ENCODE peak calls at places on chromosome 13, in ten cellular contexts. One of them, this sample, is unnamed.

GRCh38 chr13:85724554-85725432 is 74.4 kb downstream of the SLITRK6 start:
- DNase-seq in left colon: no peak
- DNase-seq in uterus: no peak
- DNase-seq in activated CD4-positive, alpha-beta memory T cell treated with anti-CD3 and anti-CD28 coated beads, Interleukin-2, amount 10 ng/mL, durations not matched to agents 7 days and 5 days: no peak
- DNase-seq in prostate gland: no peak
- DNase-seq in mucosa of gallbladder: no peak
- DNase-seq in stimulated activated CD8-positive, alpha-beta memory T cell treated with anti-CD3 and anti-CD28 coated beads, Interleukin-4, amount 100 ng/mL, for 1 hour: no peak
- DNase-seq in fibroblast of the conjunctiva: no peak
- DNase-seq in stimulated activated naive CD4-positive, alpha-beta T cell treated with Interleukin-2 at 50 U/mL for 16 hours: no peak
- DNase-seq in foreskin melanocyte: no peak
- DNase-seq in this sample: no peak

GRCh38 chr13:46797468-46798237 is 692 bp upstream of the ESD start:
- DNase-seq in stimulated activated naive CD4-positive, alpha-beta T cell treated with Interleukin-2 at 50 U/mL for 16 hours: no peak
- DNase-seq in left colon: no peak
- DNase-seq in prostate gland: no peak
- DNase-seq in uterus: no peak
- DNase-seq in mucosa of gallbladder: no peak
- DNase-seq in foreskin melanocyte: no peak
- DNase-seq in stimulated activated CD8-positive, alpha-beta memory T cell treated with anti-CD3 and anti-CD28 coated beads, Interleukin-4, amount 100 ng/mL, for 1 hour: no peak
- DNase-seq in fibroblast of the conjunctiva: peak
- DNase-seq in activated CD4-positive, alpha-beta memory T cell treated with anti-CD3 and anti-CD28 coated beads, Interleukin-2, amount 10 ng/mL, durations not matched to agents 7 days and 5 days: no peak
- DNase-seq in this sample: no peak

GRCh38 chr13:70203661-70204229 is 95.5 kb upstream of the KLHL1 start:
- DNase-seq in mucosa of gallbladder: no peak
- DNase-seq in activated CD4-positive, alpha-beta memory T cell treated with anti-CD3 and anti-CD28 coated beads, Interleukin-2, amount 10 ng/mL, durations not matched to agents 7 days and 5 days: no peak
- DNase-seq in foreskin melanocyte: no peak
- DNase-seq in left colon: no peak
- DNase-seq in fibroblast of the conjunctiva: no peak
- DNase-seq in prostate gland: no peak
- DNase-seq in stimulated activated naive CD4-positive, alpha-beta T cell treated with Interleukin-2 at 50 U/mL for 16 hours: no peak
- DNase-seq in uterus: no peak
- DNase-seq in stimulated activated CD8-positive, alpha-beta memory T cell treated with anti-CD3 and anti-CD28 coated beads, Interleukin-4, amount 100 ng/mL, for 1 hour: no peak
- DNase-seq in this sample: no peak

GRCh38 chr13:110062077-110062776 is 244.7 kb downstream of the COL4A1 start:
- DNase-seq in mucosa of gallbladder: peak
- DNase-seq in fibroblast of the conjunctiva: no peak
- DNase-seq in prostate gland: no peak
- DNase-seq in foreskin melanocyte: no peak
- DNase-seq in stimulated activated naive CD4-positive, alpha-beta T cell treated with Interleukin-2 at 50 U/mL for 16 hours: no peak
- DNase-seq in uterus: no peak
- DNase-seq in activated CD4-positive, alpha-beta memory T cell treated with anti-CD3 and anti-CD28 coated beads, Interleukin-2, amount 10 ng/mL, durations not matched to agents 7 days and 5 days: no peak
- DNase-seq in stimulated activated CD8-positive, alpha-beta memory T cell treated with anti-CD3 and anti-CD28 coated beads, Interleukin-4, amount 100 ng/mL, for 1 hour: no peak
- DNase-seq in left colon: no peak
- DNase-seq in this sample: no peak

GRCh38 chr13:98847780-98848179 is 95.3 kb upstream of the SLC15A1 start:
- DNase-seq in prostate gland: no peak
- DNase-seq in foreskin melanocyte: no peak
- DNase-seq in left colon: no peak
- DNase-seq in stimulated activated CD8-positive, alpha-beta memory T cell treated with anti-CD3 and anti-CD28 coated beads, Interleukin-4, amount 100 ng/mL, for 1 hour: no peak
- DNase-seq in stimulated activated naive CD4-positive, alpha-beta T cell treated with Interleukin-2 at 50 U/mL for 16 hours: no peak
- DNase-seq in activated CD4-positive, alpha-beta memory T cell treated with anti-CD3 and anti-CD28 coated beads, Interleukin-2, amount 10 ng/mL, durations not matched to agents 7 days and 5 days: no peak
- DNase-seq in mucosa of gallbladder: no peak
- DNase-seq in uterus: no peak
- DNase-seq in fibroblast of the conjunctiva: no peak
- DNase-seq in this sample: no peak

GRCh38 chr13:73082471-73082870 is 23.7 kb downstream of the KLF5 start:
- DNase-seq in uterus: no peak
- DNase-seq in mucosa of gallbladder: no peak
- DNase-seq in stimulated activated CD8-positive, alpha-beta memory T cell treated with anti-CD3 and anti-CD28 coated beads, Interleukin-4, amount 100 ng/mL, for 1 hour: no peak
- DNase-seq in activated CD4-positive, alpha-beta memory T cell treated with anti-CD3 and anti-CD28 coated beads, Interleukin-2, amount 10 ng/mL, durations not matched to agents 7 days and 5 days: no peak
- DNase-seq in prostate gland: no peak
- DNase-seq in left colon: no peak
- DNase-seq in foreskin melanocyte: no peak
- DNase-seq in fibroblast of the conjunctiva: no peak
- DNase-seq in stimulated activated naive CD4-positive, alpha-beta T cell treated with Interleukin-2 at 50 U/mL for 16 hours: no peak
- DNase-seq in this sample: no peak

GRCh38 chr13:91052873-91053272 is 294.6 kb upstream of the MIR17HG start:
- DNase-seq in foreskin melanocyte: no peak
- DNase-seq in uterus: no peak
- DNase-seq in fibroblast of the conjunctiva: no peak
- DNase-seq in stimulated activated CD8-positive, alpha-beta memory T cell treated with anti-CD3 and anti-CD28 coated beads, Interleukin-4, amount 100 ng/mL, for 1 hour: no peak
- DNase-seq in left colon: no peak
- DNase-seq in activated CD4-positive, alpha-beta memory T cell treated with anti-CD3 and anti-CD28 coated beads, Interleukin-2, amount 10 ng/mL, durations not matched to agents 7 days and 5 days: no peak
- DNase-seq in prostate gland: no peak
- DNase-seq in stimulated activated naive CD4-positive, alpha-beta T cell treated with Interleukin-2 at 50 U/mL for 16 hours: no peak
- DNase-seq in mucosa of gallbladder: no peak
- DNase-seq in this sample: no peak

GRCh38 chr13:26710166-26710565 is 50.4 kb downstream of the GPR12 start:
- DNase-seq in activated CD4-positive, alpha-beta memory T cell treated with anti-CD3 and anti-CD28 coated beads, Interleukin-2, amount 10 ng/mL, durations not matched to agents 7 days and 5 days: no peak
- DNase-seq in foreskin melanocyte: no peak
- DNase-seq in stimulated activated naive CD4-positive, alpha-beta T cell treated with Interleukin-2 at 50 U/mL for 16 hours: no peak
- DNase-seq in stimulated activated CD8-positive, alpha-beta memory T cell treated with anti-CD3 and anti-CD28 coated beads, Interleukin-4, amount 100 ng/mL, for 1 hour: no peak
- DNase-seq in uterus: no peak
- DNase-seq in left colon: no peak
- DNase-seq in prostate gland: no peak
- DNase-seq in fibroblast of the conjunctiva: no peak
- DNase-seq in mucosa of gallbladder: no peak
- DNase-seq in this sample: no peak

GRCh38 chr13:108769213-108770070 is 140.0 kb downstream of the MYO16 start:
- DNase-seq in stimulated activated CD8-positive, alpha-beta memory T cell treated with anti-CD3 and anti-CD28 coated beads, Interleukin-4, amount 100 ng/mL, for 1 hour: no peak
- DNase-seq in uterus: no peak
- DNase-seq in left colon: no peak
- DNase-seq in stimulated activated naive CD4-positive, alpha-beta T cell treated with Interleukin-2 at 50 U/mL for 16 hours: no peak
- DNase-seq in foreskin melanocyte: no peak
- DNase-seq in prostate gland: no peak
- DNase-seq in fibroblast of the conjunctiva: no peak
- DNase-seq in activated CD4-positive, alpha-beta memory T cell treated with anti-CD3 and anti-CD28 coated beads, Interleukin-2, amount 10 ng/mL, durations not matched to agents 7 days and 5 days: no peak
- DNase-seq in mucosa of gallbladder: peak
- DNase-seq in this sample: no peak

GRCh38 chr13:64551755-64552154 is 2678.4 kb downstream of the PCDH9 start:
- DNase-seq in prostate gland: no peak
- DNase-seq in stimulated activated naive CD4-positive, alpha-beta T cell treated with Interleukin-2 at 50 U/mL for 16 hours: no peak
- DNase-seq in foreskin melanocyte: no peak
- DNase-seq in stimulated activated CD8-positive, alpha-beta memory T cell treated with anti-CD3 and anti-CD28 coated beads, Interleukin-4, amount 100 ng/mL, for 1 hour: no peak
- DNase-seq in uterus: no peak
- DNase-seq in fibroblast of the conjunctiva: peak
- DNase-seq in mucosa of gallbladder: no peak
- DNase-seq in activated CD4-positive, alpha-beta memory T cell treated with anti-CD3 and anti-CD28 coated beads, Interleukin-2, amount 10 ng/mL, durations not matched to agents 7 days and 5 days: no peak
- DNase-seq in left colon: no peak
- DNase-seq in this sample: no peak

GRCh38 chr13:48491423-48492122 is 41.3 kb downstream of the RCBTB2 start:
- DNase-seq in stimulated activated CD8-positive, alpha-beta memory T cell treated with anti-CD3 and anti-CD28 coated beads, Interleukin-4, amount 100 ng/mL, for 1 hour: no peak
- DNase-seq in foreskin melanocyte: no peak
- DNase-seq in left colon: no peak
- DNase-seq in mucosa of gallbladder: no peak
- DNase-seq in stimulated activated naive CD4-positive, alpha-beta T cell treated with Interleukin-2 at 50 U/mL for 16 hours: no peak
- DNase-seq in prostate gland: no peak
- DNase-seq in fibroblast of the conjunctiva: no peak
- DNase-seq in uterus: no peak
- DNase-seq in activated CD4-positive, alpha-beta memory T cell treated with anti-CD3 and anti-CD28 coated beads, Interleukin-2, amount 10 ng/mL, durations not matched to agents 7 days and 5 days: no peak
- DNase-seq in this sample: no peak

GRCh38 chr13:113618455-113618854 is 33.9 kb downstream of the TFDP1 start:
- DNase-seq in stimulated activated CD8-positive, alpha-beta memory T cell treated with anti-CD3 and anti-CD28 coated beads, Interleukin-4, amount 100 ng/mL, for 1 hour: no peak
- DNase-seq in prostate gland: no peak
- DNase-seq in left colon: no peak
- DNase-seq in foreskin melanocyte: no peak
- DNase-seq in fibroblast of the conjunctiva: no peak
- DNase-seq in activated CD4-positive, alpha-beta memory T cell treated with anti-CD3 and anti-CD28 coated beads, Interleukin-2, amount 10 ng/mL, durations not matched to agents 7 days and 5 days: no peak
- DNase-seq in mucosa of gallbladder: no peak
- DNase-seq in uterus: no peak
- DNase-seq in stimulated activated naive CD4-positive, alpha-beta T cell treated with Interleukin-2 at 50 U/mL for 16 hours: no peak
- DNase-seq in this sample: no peak

GRCh38 chr13:98581971-98582702 is 5.2 kb upstream of the STK24 start:
- DNase-seq in foreskin melanocyte: peak
- DNase-seq in prostate gland: no peak
- DNase-seq in mucosa of gallbladder: no peak
- DNase-seq in stimulated activated naive CD4-positive, alpha-beta T cell treated with Interleukin-2 at 50 U/mL for 16 hours: no peak
- DNase-seq in left colon: no peak
- DNase-seq in fibroblast of the conjunctiva: no peak
- DNase-seq in stimulated activated CD8-positive, alpha-beta memory T cell treated with anti-CD3 and anti-CD28 coated beads, Interleukin-4, amount 100 ng/mL, for 1 hour: no peak
- DNase-seq in activated CD4-positive, alpha-beta memory T cell treated with anti-CD3 and anti-CD28 coated beads, Interleukin-2, amount 10 ng/mL, durations not matched to agents 7 days and 5 days: no peak
- DNase-seq in uterus: no peak
- DNase-seq in this sample: peak

GRCh38 chr13:102231486-102231885 is 170.4 kb downstream of the FGF14 start:
- DNase-seq in prostate gland: no peak
- DNase-seq in foreskin melanocyte: no peak
- DNase-seq in uterus: no peak
- DNase-seq in left colon: no peak
- DNase-seq in mucosa of gallbladder: no peak
- DNase-seq in stimulated activated naive CD4-positive, alpha-beta T cell treated with Interleukin-2 at 50 U/mL for 16 hours: no peak
- DNase-seq in activated CD4-positive, alpha-beta memory T cell treated with anti-CD3 and anti-CD28 coated beads, Interleukin-2, amount 10 ng/mL, durations not matched to agents 7 days and 5 days: no peak
- DNase-seq in stimulated activated CD8-positive, alpha-beta memory T cell treated with anti-CD3 and anti-CD28 coated beads, Interleukin-4, amount 100 ng/mL, for 1 hour: no peak
- DNase-seq in fibroblast of the conjunctiva: no peak
- DNase-seq in this sample: no peak

GRCh38 chr13:59263531-59263930 is 900.2 kb downstream of the DIAPH3 start:
- DNase-seq in prostate gland: no peak
- DNase-seq in foreskin melanocyte: no peak
- DNase-seq in fibroblast of the conjunctiva: no peak
- DNase-seq in uterus: no peak
- DNase-seq in stimulated activated naive CD4-positive, alpha-beta T cell treated with Interleukin-2 at 50 U/mL for 16 hours: no peak
- DNase-seq in mucosa of gallbladder: no peak
- DNase-seq in stimulated activated CD8-positive, alpha-beta memory T cell treated with anti-CD3 and anti-CD28 coated beads, Interleukin-4, amount 100 ng/mL, for 1 hour: no peak
- DNase-seq in activated CD4-positive, alpha-beta memory T cell treated with anti-CD3 and anti-CD28 coated beads, Interleukin-2, amount 10 ng/mL, durations not matched to agents 7 days and 5 days: no peak
- DNase-seq in left colon: no peak
- DNase-seq in this sample: no peak

GRCh38 chr13:110953416-110953815 is 38.5 kb upstream of the ANKRD10 start:
- DNase-seq in activated CD4-positive, alpha-beta memory T cell treated with anti-CD3 and anti-CD28 coated beads, Interleukin-2, amount 10 ng/mL, durations not matched to agents 7 days and 5 days: no peak
- DNase-seq in mucosa of gallbladder: no peak
- DNase-seq in prostate gland: no peak
- DNase-seq in foreskin melanocyte: no peak
- DNase-seq in fibroblast of the conjunctiva: no peak
- DNase-seq in stimulated activated CD8-positive, alpha-beta memory T cell treated with anti-CD3 and anti-CD28 coated beads, Interleukin-4, amount 100 ng/mL, for 1 hour: no peak
- DNase-seq in uterus: no peak
- DNase-seq in stimulated activated naive CD4-positive, alpha-beta T cell treated with Interleukin-2 at 50 U/mL for 16 hours: no peak
- DNase-seq in left colon: no peak
- DNase-seq in this sample: no peak

GRCh38 chr13:75489502-75490263 is 7.7 kb upstream of the TBC1D4 start:
- DNase-seq in prostate gland: no peak
- DNase-seq in uterus: no peak
- DNase-seq in foreskin melanocyte: peak
- DNase-seq in mucosa of gallbladder: peak
- DNase-seq in stimulated activated naive CD4-positive, alpha-beta T cell treated with Interleukin-2 at 50 U/mL for 16 hours: no peak
- DNase-seq in stimulated activated CD8-positive, alpha-beta memory T cell treated with anti-CD3 and anti-CD28 coated beads, Interleukin-4, amount 100 ng/mL, for 1 hour: no peak
- DNase-seq in left colon: peak
- DNase-seq in activated CD4-positive, alpha-beta memory T cell treated with anti-CD3 and anti-CD28 coated beads, Interleukin-2, amount 10 ng/mL, durations not matched to agents 7 days and 5 days: no peak
- DNase-seq in fibroblast of the conjunctiva: peak
- DNase-seq in this sample: no peak

GRCh38 chr13:58151452-58151851 is 519.9 kb downstream of the PCDH17 start:
- DNase-seq in stimulated activated CD8-positive, alpha-beta memory T cell treated with anti-CD3 and anti-CD28 coated beads, Interleukin-4, amount 100 ng/mL, for 1 hour: no peak
- DNase-seq in left colon: no peak
- DNase-seq in stimulated activated naive CD4-positive, alpha-beta T cell treated with Interleukin-2 at 50 U/mL for 16 hours: no peak
- DNase-seq in activated CD4-positive, alpha-beta memory T cell treated with anti-CD3 and anti-CD28 coated beads, Interleukin-2, amount 10 ng/mL, durations not matched to agents 7 days and 5 days: no peak
- DNase-seq in uterus: no peak
- DNase-seq in mucosa of gallbladder: no peak
- DNase-seq in foreskin melanocyte: no peak
- DNase-seq in prostate gland: no peak
- DNase-seq in fibroblast of the conjunctiva: no peak
- DNase-seq in this sample: no peak

GRCh38 chr13:40158218-40158617 is 502.8 kb downstream of the COG6 start:
- DNase-seq in stimulated activated CD8-positive, alpha-beta memory T cell treated with anti-CD3 and anti-CD28 coated beads, Interleukin-4, amount 100 ng/mL, for 1 hour: no peak
- DNase-seq in uterus: no peak
- DNase-seq in prostate gland: no peak
- DNase-seq in foreskin melanocyte: peak
- DNase-seq in mucosa of gallbladder: no peak
- DNase-seq in left colon: no peak
- DNase-seq in fibroblast of the conjunctiva: no peak
- DNase-seq in stimulated activated naive CD4-positive, alpha-beta T cell treated with Interleukin-2 at 50 U/mL for 16 hours: no peak
- DNase-seq in activated CD4-positive, alpha-beta memory T cell treated with anti-CD3 and anti-CD28 coated beads, Interleukin-2, amount 10 ng/mL, durations not matched to agents 7 days and 5 days: no peak
- DNase-seq in this sample: no peak

GRCh38 chr13:107210216-107211010 is 642.5 kb upstream of the ARGLU1 start:
- DNase-seq in fibroblast of the conjunctiva: no peak
- DNase-seq in prostate gland: no peak
- DNase-seq in left colon: no peak
- DNase-seq in stimulated activated naive CD4-positive, alpha-beta T cell treated with Interleukin-2 at 50 U/mL for 16 hours: no peak
- DNase-seq in uterus: no peak
- DNase-seq in stimulated activated CD8-positive, alpha-beta memory T cell treated with anti-CD3 and anti-CD28 coated beads, Interleukin-4, amount 100 ng/mL, for 1 hour: no peak
- DNase-seq in activated CD4-positive, alpha-beta memory T cell treated with anti-CD3 and anti-CD28 coated beads, Interleukin-2, amount 10 ng/mL, durations not matched to agents 7 days and 5 days: no peak
- DNase-seq in foreskin melanocyte: peak
- DNase-seq in mucosa of gallbladder: no peak
- DNase-seq in this sample: no peak

GRCh38 chr13:110259651-110260050 is 47.3 kb downstream of the COL4A1 start:
- DNase-seq in left colon: no peak
- DNase-seq in mucosa of gallbladder: no peak
- DNase-seq in foreskin melanocyte: no peak
- DNase-seq in fibroblast of the conjunctiva: no peak
- DNase-seq in prostate gland: no peak
- DNase-seq in stimulated activated CD8-positive, alpha-beta memory T cell treated with anti-CD3 and anti-CD28 coated beads, Interleukin-4, amount 100 ng/mL, for 1 hour: no peak
- DNase-seq in stimulated activated naive CD4-positive, alpha-beta T cell treated with Interleukin-2 at 50 U/mL for 16 hours: no peak
- DNase-seq in uterus: no peak
- DNase-seq in activated CD4-positive, alpha-beta memory T cell treated with anti-CD3 and anti-CD28 coated beads, Interleukin-2, amount 10 ng/mL, durations not matched to agents 7 days and 5 days: no peak
- DNase-seq in this sample: no peak

GRCh38 chr13:113922412-113923118 is 51.3 kb downstream of the C13orf46 start:
- DNase-seq in stimulated activated CD8-positive, alpha-beta memory T cell treated with anti-CD3 and anti-CD28 coated beads, Interleukin-4, amount 100 ng/mL, for 1 hour: no peak
- DNase-seq in activated CD4-positive, alpha-beta memory T cell treated with anti-CD3 and anti-CD28 coated beads, Interleukin-2, amount 10 ng/mL, durations not matched to agents 7 days and 5 days: no peak
- DNase-seq in uterus: peak
- DNase-seq in left colon: no peak
- DNase-seq in prostate gland: no peak
- DNase-seq in foreskin melanocyte: no peak
- DNase-seq in mucosa of gallbladder: no peak
- DNase-seq in fibroblast of the conjunctiva: no peak
- DNase-seq in stimulated activated naive CD4-positive, alpha-beta T cell treated with Interleukin-2 at 50 U/mL for 16 hours: no peak
- DNase-seq in this sample: no peak

This sample was measured in amniotic stem cell.